ENCODE peak calls at places on chromosomes 3 and 15, in six cellular contexts. L, O, Q, B, D and F are unnamed samples.

GRCh38 chr3:40780801-40781406 is 256.1 kb downstream of the ZNF621 start:
- DNase-seq in L (no peak), O (no peak), Q (peak), B (no peak), D (peak), F (peak)

GRCh38 chr3:52313774-52314188 is 2.3 kb upstream of the DNAH1 start:
- DNase-seq in L (no peak), O (peak), Q (peak), B (no peak), D (no peak), F (no peak)

GRCh38 chr3:9897408-9898372 is 5.0 kb upstream of the IL17RE start:
- DNase-seq in L (peak), O (peak), Q (peak), B (no peak), D (no peak), F (peak)

GRCh38 chr15:33382491-33382890 is 71.7 kb downstream of the RYR3 start:
- DNase-seq in L (no peak), O (no peak), Q (no peak), B (no peak), D (no peak), F (no peak)

GRCh38 chr3:87977765-87978164 is 81.0 kb downstream of the CGGBP1 start:
- DNase-seq in L (no peak), O (no peak), Q (no peak), B (no peak), D (no peak), F (no peak)

GRCh38 chr15:76176059-76176458 is 116.3 kb downstream of the TMEM266 start:
- DNase-seq in L (no peak), O (no peak), Q (no peak), B (no peak), D (no peak), F (no peak)

GRCh38 chr15:57541805-57542504 is 49.7 kb upstream of the MYZAP start:
- DNase-seq in L (peak), O (peak), Q (peak), B (no peak), D (peak), F (peak)

GRCh38 chr15:62190257-62190656 is 25.2 kb upstream of the C2CD4B start:
- DNase-seq in L (no peak), O (no peak), Q (no peak), B (no peak), D (no peak), F (no peak)

GRCh38 chr15:78979456-78980320 is 34.8 kb upstream of the CTSH start:
- DNase-seq in L (peak), O (peak), Q (peak), B (peak), D (peak), F (peak)

GRCh38 chr3:141491081-141491480 is 4.3 kb downstream of the RASA2 start:
- DNase-seq in L (no peak), O (no peak), Q (no peak), B (no peak), D (no peak), F (no peak)

GRCh38 chr15:44550734-44551133 is 13.8 kb downstream of the EIF3J start:
- DNase-seq in L (no peak), O (no peak), Q (no peak), B (no peak), D (no peak), F (no peak)

GRCh38 chr3:194773216-194773615 is 87.5 kb downstream of the FAM43A start:
- DNase-seq in L (no peak), O (peak), Q (peak), B (no peak), D (no peak), F (peak)

GRCh38 chr3:135907422-135908165 is 57.9 kb upstream of the PPP2R3A start:
- DNase-seq in L (no peak), O (peak), Q (no peak), B (no peak), D (no peak), F (no peak)

GRCh38 chr15:66935688-66936087 is 129.7 kb upstream of the SMAD3 start:
- DNase-seq in L (peak), O (no peak), Q (no peak), B (no peak), D (no peak), F (no peak)

GRCh38 chr3:126752303-126753190 is 48.5 kb downstream of the CHCHD6 start:
- DNase-seq in L (peak), O (peak), Q (peak), B (peak), D (peak), F (peak)

GRCh38 chr3:141608438-141608837 is 121.6 kb downstream of the RASA2 start:
- DNase-seq in L (no peak), O (no peak), Q (peak), B (no peak), D (no peak), F (no peak)

GRCh38 chr3:39115870-39116269 is 8.4 kb downstream of the TTC21A start:
- DNase-seq in L (no peak), O (no peak), Q (no peak), B (no peak), D (no peak), F (no peak)

GRCh38 chr15:29233566-29233965 is 36.1 kb downstream of the NSMCE3 start:
- DNase-seq in L (no peak), O (no peak), Q (no peak), B (no peak), D (no peak), F (no peak)

GRCh38 chr3:17130956-17131355 is 246.2 kb downstream of the PLCL2 start:
- DNase-seq in L (no peak), O (no peak), Q (no peak), B (no peak), D (no peak), F (no peak)

GRCh38 chr15:89841306-89841705 is 26.7 kb upstream of the ANPEP start:
- DNase-seq in L (no peak), O (no peak), Q (no peak), B (no peak), D (no peak), F (peak)

GRCh38 chr3:2024037-2024436 is 74.6 kb upstream of the CNTN4 start:
- DNase-seq in L (no peak), O (no peak), Q (no peak), B (no peak), D (no peak), F (no peak)

GRCh38 chr3:186965141-186965879 is 35.0 kb downstream of the ST6GAL1 start:
- DNase-seq in L (no peak), O (no peak), Q (peak), B (no peak), D (peak), F (peak)

GRCh38 chr15:67479781-67480180 is 41.1 kb upstream of the C15orf61 start:
- DNase-seq in L (no peak), O (no peak), Q (peak), B (no peak), D (no peak), F (no peak)

GRCh38 chr3:187802928-187803259 is 57.6 kb upstream of the BCL6 start:
- DNase-seq in L (no peak), O (no peak), Q (no peak), B (no peak), D (no peak), F (no peak)

GRCh38 chr3:15528881-15529537 is 7.5 kb upstream of the COLQ start:
- DNase-seq in L (no peak), O (no peak), Q (no peak), B (no peak), D (no peak), F (no peak)

GRCh38 chr3:185503467-185503975 is 4.7 kb upstream of the TMEM41A start:
- DNase-seq in L (no peak), O (no peak), Q (no peak), B (no peak), D (no peak), F (no peak)

GRCh38 chr3:119368243-119368800 is 74.1 kb downstream of the ARHGAP31 start:
- DNase-seq in L (no peak), O (no peak), Q (no peak), B (no peak), D (no peak), F (no peak)

GRCh38 chr3:38907426-38907825 is 91.4 kb upstream of the SCN10A start:
- DNase-seq in L (no peak), O (no peak), Q (no peak), B (no peak), D (no peak), F (no peak)

GRCh38 chr15:48324949-48325348 is 6.3 kb upstream of the DUT start:
- DNase-seq in L (no peak), O (no peak), Q (no peak), B (no peak), D (no peak), F (no peak)

GRCh38 chr15:90571063-90571541 is 41.4 kb downstream of the CRTC3 start:
- DNase-seq in L (no peak), O (no peak), Q (no peak), B (no peak), D (peak), F (peak)

GRCh38 chr3:48318831-48319512 is 14.5 kb downstream of the SPINK8 start:
- DNase-seq in L (no peak), O (no peak), Q (no peak), B (no peak), D (no peak), F (no peak)

GRCh38 chr3:190618349-190619030 is 104.6 kb downstream of the IL1RAP start:
- DNase-seq in L (no peak), O (no peak), Q (no peak), B (no peak), D (no peak), F (no peak)

GRCh38 chr3:19254189-19254588 is 105.9 kb downstream of the KCNH8 start:
- DNase-seq in L (no peak), O (no peak), Q (no peak), B (no peak), D (no peak), F (no peak)

GRCh38 chr3:56894912-56895431 is 93.2 kb upstream of the ARHGEF3 start:
- DNase-seq in L (no peak), O (no peak), Q (peak), B (no peak), D (no peak), F (no peak)

GRCh38 chr3:66763294-66763693 is 234.8 kb upstream of the KBTBD8 start:
- DNase-seq in L (no peak), O (no peak), Q (peak), B (no peak), D (no peak), F (no peak)

DNA sequence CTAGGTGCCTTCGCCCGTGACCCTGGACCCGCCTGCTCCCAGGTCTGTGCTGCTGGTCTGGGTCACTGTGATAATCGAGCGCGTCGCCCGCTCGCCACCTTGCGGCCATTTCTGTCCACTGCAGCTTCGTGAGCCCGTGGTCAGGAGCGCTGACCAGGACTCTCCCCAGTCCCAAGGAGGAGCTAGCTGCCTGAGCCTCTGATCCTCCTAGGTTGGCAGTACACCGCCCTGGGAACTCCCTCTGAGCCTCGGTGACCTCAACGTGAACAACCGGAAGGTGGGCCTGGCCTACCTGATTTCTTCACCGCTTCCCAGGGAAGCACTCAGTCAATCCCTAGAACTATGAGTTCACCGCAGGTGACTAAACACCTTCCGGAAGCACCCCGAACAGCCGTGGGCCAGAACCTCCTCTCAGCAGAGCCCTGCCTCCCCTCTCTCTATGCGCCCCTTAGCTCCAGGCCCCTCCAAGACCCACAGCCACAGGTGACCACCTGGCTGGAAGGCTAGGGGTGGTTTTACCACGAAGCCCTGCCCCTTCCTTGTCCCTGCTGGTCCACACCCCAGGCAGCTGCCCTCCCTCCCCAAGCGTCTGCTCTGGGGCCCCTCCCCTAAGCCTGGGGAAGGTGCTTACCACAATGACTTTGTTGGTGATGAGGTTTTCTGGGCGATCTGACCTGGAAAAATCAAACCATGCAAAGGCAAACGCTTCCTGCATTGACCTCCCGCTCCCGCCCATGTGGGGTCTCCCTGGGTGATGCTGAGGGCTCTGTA is 9.7 kb downstream of the PLA2G4D start:
- DNase-seq in L (peak), O (peak), Q (peak), B (peak), D (peak), F (peak)
- TF ChIP-seq CTCF in L (peak), O (peak), Q (peak), B (peak), D (peak), F (peak)

DNA sequence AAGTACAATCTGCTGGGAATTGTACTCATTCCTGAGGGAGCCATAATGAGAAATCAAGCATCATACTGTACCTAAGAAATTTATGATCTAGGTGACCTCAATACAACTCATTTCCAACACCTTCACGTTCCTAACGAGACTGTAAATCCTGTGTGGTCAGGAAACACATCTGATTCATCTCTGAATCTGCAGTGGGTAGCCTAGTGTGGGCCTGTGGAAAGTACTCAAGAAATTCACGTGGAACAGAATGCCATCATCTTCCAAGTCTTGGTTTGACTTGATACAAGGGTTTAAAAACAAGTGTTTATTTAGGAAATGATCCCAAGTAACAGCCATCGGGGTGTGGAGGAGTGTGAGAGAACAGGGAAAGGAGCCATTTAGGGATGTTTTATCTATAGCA is 568.9 kb downstream of the EDEM1 start:
- DNase-seq in L (no peak), O (no peak), Q (no peak), B (no peak), D (peak), F (no peak)
- TF ChIP-seq CTCF in L (no peak), O (no peak), Q (no peak), B (no peak), D (no peak), F (no peak)

GRCh38 chr3:58333206-58334012 is 717 bp downstream of the PXK start:
- DNase-seq in L (no peak), O (peak), Q (peak), B (peak), D (peak), F (no peak)
- TF ChIP-seq CTCF in L (no peak), O (no peak), Q (peak), B (no peak), D (no peak), F (no peak)

GRCh38 chr3:114450008-114450596 is 156.3 kb downstream of the TIGIT start:
- DNase-seq in L (no peak), O (no peak), Q (no peak), B (no peak), D (no peak), F (no peak)
- TF ChIP-seq CTCF in L (no peak), O (no peak), Q (no peak), B (no peak), D (peak), F (no peak)